ENCODE peak calls at places on chromosomes 4 and X, in four cellular contexts. T is OCI-LY7, P is epithelial cell of esophagus, R is upper lobe of left lung. L is an unnamed sample.

GRCh38 chr4:140943887-140944515 is 187.8 kb upstream of the TBC1D9 start:
- DNase-seq in P (no peak), T (no peak), R (no peak), L (no peak)

GRCh38 chr4:89123418-89123817 is 12.1 kb downstream of the TIGD2 start:
- DNase-seq in T (no peak), R (no peak), P (peak), L (no peak)

GRCh38 chr4:6420972-6421371 is 51.4 kb downstream of the PPP2R2C start:
- DNase-seq in R (no peak), P (no peak), T (no peak), L (no peak)

GRCh38 chr4:89837385-89837995 is 529 bp upstream of the SNCA start:
- DNase-seq in R (no peak), P (peak), T (no peak), L (no peak)

GRCh38 chr4:56372774-56373173 is 14.5 kb downstream of the AASDH start:
- DNase-seq in T (no peak), R (no peak), P (peak), L (no peak)

GRCh38 chr4:38867478-38868054 is at the start of gene FAM114A1:
- DNase-seq in R (peak), T (no peak), P (peak), L (peak)

GRCh38 chrX:129478516-129478915 is 44.8 kb downstream of the SMARCA1 start:
- DNase-seq in R (no peak), P (no peak), T (no peak), L (no peak)

GRCh38 chr4:26273308-26273980 is 47.4 kb upstream of the RBPJ start:
- DNase-seq in P (no peak), T (no peak), R (peak), L (no peak)

GRCh38 chr4:158782539-158783360 is 13.9 kb downstream of the FNIP2 start:
- DNase-seq in P (peak), T (no peak), R (no peak), L (no peak)

GRCh38 chrX:39811391-39811790 is 286.4 kb downstream of the BCOR start:
- DNase-seq in T (no peak), R (no peak), P (no peak), L (no peak)

GRCh38 chr4:101288365-101289145 is 58.8 kb downstream of the PPP3CA start:
- DNase-seq in R (no peak), T (no peak), P (no peak), L (no peak)

GRCh38 chrX:155718964-155719586 is 106.3 kb upstream of the TMLHE start:
- DNase-seq in T (no peak), P (no peak), R (no peak), L (no peak)

GRCh38 chrX:24357101-24357500 is 3.3 kb upstream of the SUPT20HL1 start:
- DNase-seq in P (peak), T (no peak), R (no peak), L (no peak)

GRCh38 chr4:181877329-181877848 is 365.8 kb upstream of the TENM3 start:
- DNase-seq in T (no peak), P (peak), R (no peak), L (no peak)

GRCh38 chrX:129549124-129549523 is 9.1 kb downstream of the OCRL start:
- DNase-seq in T (no peak), R (no peak), P (no peak), L (no peak)

GRCh38 chr4:121034010-121034409 is 38.3 kb downstream of the NDNF start:
- DNase-seq in T (no peak), R (no peak), P (peak), L (no peak)

GRCh38 chr4:24094726-24095125 is 204.9 kb upstream of the PPARGC1A start:
- DNase-seq in R (no peak), P (no peak), T (no peak), L (no peak)

GRCh38 chr4:110567266-110567665 is 55.6 kb downstream of the PITX2 start:
- DNase-seq in P (no peak), R (no peak), T (no peak), L (no peak)

GRCh38 chr4:173878701-173879100 is 348.7 kb upstream of the HAND2 start:
- DNase-seq in P (no peak), T (no peak), R (no peak), L (no peak)

GRCh38 chr4:100174985-100175383 is 15.3 kb downstream of the DDIT4L start:
- DNase-seq in P (no peak), R (no peak), T (no peak), L (no peak)

GRCh38 chrX:18354369-18355329 is at the start of gene SCML2:
- DNase-seq in R (no peak), P (peak), T (peak), L (peak)

GRCh38 chr4:152663203-152664066 is 16.4 kb downstream of the TMEM154 start:
- DNase-seq in T (peak), P (no peak), R (no peak), L (no peak)

DNA sequence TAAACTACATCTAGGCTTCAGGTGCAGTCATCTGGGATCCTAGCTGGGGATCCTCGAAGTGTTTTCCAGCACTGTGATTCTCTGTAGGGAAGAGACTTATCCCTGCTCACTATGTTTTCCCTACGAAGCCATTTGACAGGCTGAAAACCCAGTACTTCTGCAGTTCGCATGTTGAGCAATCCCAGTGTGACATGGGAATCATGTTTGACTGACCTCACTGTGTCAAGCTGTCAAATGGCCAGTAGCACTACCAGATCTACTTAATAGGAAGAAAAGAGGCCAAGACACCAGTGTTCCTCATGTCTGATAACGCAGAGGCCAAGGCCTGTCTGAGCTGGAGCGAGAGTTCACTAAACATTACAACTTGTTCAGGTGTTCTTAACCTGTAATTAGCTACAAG is 100.6 kb downstream of the CDS1 start:
- DNase-seq in P (no peak), T (no peak), R (peak), L (no peak)
- TF ChIP-seq CTCF in P (no peak), T (no peak), R (no peak), L (no peak)

GRCh38 chr4:105460306-105460705 is 13.6 kb downstream of the PPA2 start:
- DNase-seq in R (no peak), P (no peak), T (no peak), L (no peak)

GRCh38 chr4:105462610-105463009 is 11.3 kb downstream of the PPA2 start:
- DNase-seq in T (no peak), P (no peak), R (no peak), L (no peak)

GRCh38 chr4:105462042-105462421 is 11.8 kb downstream of the PPA2 start:
- DNase-seq in P (no peak), R (no peak), T (no peak), L (no peak)

GRCh38 chr4:105457997-105458396 is 15.9 kb downstream of the PPA2 start:
- DNase-seq in T (no peak), R (no peak), P (no peak), L (no peak)

GRCh38 chr4:105461221-105462041 is 12.4 kb downstream of the PPA2 start:
- DNase-seq in R (no peak), P (peak), T (no peak), L (no peak)
- TF ChIP-seq CTCF in R (no peak), P (no peak), T (no peak), L (no peak)

DNA sequence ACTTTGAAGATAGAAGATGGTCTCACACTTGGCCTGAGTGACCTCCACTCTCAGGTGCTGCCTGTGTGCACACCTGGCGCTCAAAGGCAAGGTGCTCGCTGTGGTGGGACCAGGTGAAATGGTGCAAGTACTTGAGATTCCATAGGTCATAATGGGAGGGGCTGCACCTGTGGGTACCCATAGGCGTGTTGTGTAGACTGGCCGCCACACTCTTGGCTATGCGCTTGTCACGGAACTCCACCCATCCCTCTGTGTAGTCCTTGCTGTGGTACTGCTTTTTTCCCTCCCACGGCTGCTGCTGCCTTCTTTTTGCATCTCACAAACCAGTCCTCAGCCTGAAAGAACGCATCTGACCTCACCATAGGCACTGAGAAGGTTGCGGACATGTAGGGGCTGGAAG is 27.0 kb downstream of the METAP1 start:
- DNase-seq in T (no peak), R (no peak), P (no peak), L (no peak)
- TF ChIP-seq CTCF in T (no peak), R (no peak), P (no peak), L (no peak)

GRCh38 chrX:68193234-68193633 is 240.1 kb downstream of the OPHN1 start:
- DNase-seq in P (no peak), R (no peak), T (no peak), L (no peak)
- TF ChIP-seq CTCF in P (no peak), R (no peak), T (no peak), L (no peak)

DNA sequence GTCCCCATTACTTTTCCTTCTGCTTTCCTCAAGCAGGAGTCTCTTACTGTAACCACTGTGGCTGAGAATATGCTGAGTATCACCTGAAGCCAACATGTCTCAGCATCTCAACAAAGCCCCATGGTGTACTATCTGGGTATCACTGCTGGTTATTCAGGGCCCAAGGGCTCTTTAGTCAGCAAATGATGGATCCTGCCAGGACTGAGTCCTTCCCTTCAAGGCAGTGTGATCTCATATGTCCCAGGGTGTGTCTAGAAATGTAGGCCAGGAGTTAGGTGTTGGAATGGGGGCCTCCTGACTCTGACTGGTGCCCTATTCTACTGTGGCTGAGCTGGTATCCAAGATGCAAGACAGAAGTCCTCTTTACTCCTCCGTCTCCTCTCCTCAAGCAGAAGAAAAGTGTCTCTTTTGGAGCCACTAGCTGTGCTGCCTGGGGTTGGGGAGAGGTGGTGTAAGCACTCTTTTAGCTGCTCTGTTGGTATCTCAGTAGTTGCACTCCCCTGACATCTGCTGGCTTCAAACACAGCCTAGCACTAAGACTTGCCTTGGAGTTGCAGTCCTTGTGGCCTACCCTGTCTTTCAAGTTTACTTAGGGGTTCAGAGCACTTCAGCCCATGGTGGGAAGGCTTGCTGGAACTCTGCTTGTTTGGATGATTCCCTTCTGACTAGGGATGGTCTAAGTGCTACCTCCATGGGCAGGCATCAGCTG is 28.6 kb downstream of the OCIAD2 start:
- DNase-seq in T (peak), P (peak), R (no peak), L (no peak)
- TF ChIP-seq CTCF in T (peak), P (peak), R (no peak), L (no peak)

L was measured in osteocyte.